ENCODE peak calls at places on chromosomes 11 and 22, in five cellular contexts. One of them, this sample, is unnamed.

GRCh38 chr11:12137938-12138731 is 27.7 kb downstream of the MICAL2 start:
- DNase-seq in HL-60: no peak
- DNase-seq in heart left ventricle: no peak
- DNase-seq in NCI-H524: no peak
- DNase-seq in EL: peak; percentile 93
- DNase-seq in this sample: no peak

GRCh38 chr11:85953491-85954143 is 98.4 kb downstream of the CCDC83 start:
- DNase-seq in HL-60: no peak
- DNase-seq in heart left ventricle: no peak
- DNase-seq in NCI-H524: no peak
- DNase-seq in EL: peak; percentile 37
- DNase-seq in this sample: no peak

GRCh38 chr11:24637520-24637919 is 140.7 kb downstream of the LUZP2 start:
- DNase-seq in HL-60: no peak
- DNase-seq in heart left ventricle: no peak
- DNase-seq in NCI-H524: no peak
- DNase-seq in EL: no peak
- DNase-seq in this sample: no peak

GRCh38 chr22:42385691-42386090 is 46.5 kb downstream of the NFAM1 start:
- DNase-seq in HL-60: no peak
- DNase-seq in heart left ventricle: peak; percentile 30
- DNase-seq in NCI-H524: peak; percentile 83
- DNase-seq in EL: no peak
- DNase-seq in this sample: no peak

GRCh38 chr11:61771195-61771894 is 18.9 kb downstream of the MYRF start:
- DNase-seq in HL-60: no peak
- DNase-seq in heart left ventricle: no peak
- DNase-seq in NCI-H524: no peak
- DNase-seq in EL: no peak
- DNase-seq in this sample: no peak

GRCh38 chr11:65215441-65216076 is 33.8 kb downstream of the CAPN1 start:
- DNase-seq in HL-60: no peak
- DNase-seq in heart left ventricle: no peak
- DNase-seq in NCI-H524: no peak
- DNase-seq in EL: no peak
- DNase-seq in this sample: no peak

GRCh38 chr11:103624708-103625623 is 411.5 kb upstream of the DDI1 start:
- DNase-seq in HL-60: no peak
- DNase-seq in heart left ventricle: no peak
- DNase-seq in NCI-H524: no peak
- DNase-seq in EL: peak; percentile 96
- DNase-seq in this sample: no peak

GRCh38 chr22:48717883-48718817 is 1109.5 kb downstream of the BRD1 start:
- DNase-seq in HL-60: no peak
- DNase-seq in heart left ventricle: peak; percentile 35
- DNase-seq in NCI-H524: no peak
- DNase-seq in EL: no peak
- DNase-seq in this sample: no peak

GRCh38 chr11:119700536-119701346 is 28.3 kb downstream of the NECTIN1 start:
- DNase-seq in HL-60: no peak
- DNase-seq in heart left ventricle: no peak
- DNase-seq in NCI-H524: no peak
- DNase-seq in EL: peak; percentile 33
- DNase-seq in this sample: no peak

GRCh38 chr11:77039491-77040400 is 5.5 kb downstream of the B3GNT6 start:
- DNase-seq in HL-60: no peak
- DNase-seq in heart left ventricle: no peak
- DNase-seq in NCI-H524: no peak
- DNase-seq in EL: peak; percentile 29
- DNase-seq in this sample: no peak

This sample was measured in T-cell.